ENCODE peak calls at places on chromosomes 1 and 21, in four cellular contexts. M, P, U and Y are unnamed samples. For H3K27me3 and H3K4me1, the result is how much of the 10 kb centered on the place peaks cover.

GRCh38 chr1:8951246-8951645 is 5.6 kb downstream of the CA6 start:
- DNase-seq in P (no peak), U (no peak), M (no peak), Y (no peak)

GRCh38 chr1:162138599-162139397 is 69.3 kb downstream of the NOS1AP start:
- DNase-seq in P (no peak), M (no peak), U (no peak), Y (no peak)

GRCh38 chr1:147052143-147052542 is 114.0 kb downstream of the NBPF12 start:
- DNase-seq in U (no peak), P (no peak), M (no peak), Y (no peak)

GRCh38 chr1:183048087-183049085 is 25.2 kb downstream of the LAMC1 start:
- DNase-seq in U (no peak), M (no peak), P (no peak), Y (no peak)

GRCh38 chr1:86708923-86709322 is 4.5 kb downstream of the SH3GLB1 start:
- DNase-seq in P (no peak), M (no peak), U (no peak), Y (no peak)

GRCh38 chr1:40848530-40849189 is 13.5 kb downstream of the CITED4 start:
- DNase-seq in P (peak), U (no peak), M (peak), Y (peak)

GRCh38 chr1:240004086-240004749 is 87.5 kb upstream of the FMN2 start:
- DNase-seq in M (no peak), U (no peak), P (peak), Y (no peak)

GRCh38 chr21:36828208-36828607 is 129.3 kb downstream of the SIM2 start:
- DNase-seq in P (no peak), M (no peak), U (no peak), Y (no peak)

GRCh38 chr1:43666608-43667007 is 16.7 kb downstream of the KDM4A start:
- DNase-seq in U (no peak), M (no peak), P (no peak), Y (no peak)

GRCh38 chr1:170410391-170411146 is 121.4 kb upstream of the GORAB start:
- DNase-seq in P (no peak), U (no peak), M (no peak), Y (no peak)

GRCh38 chr1:211285196-211285595 is 26.0 kb downstream of the RCOR3 start:
- DNase-seq in U (no peak), P (no peak), M (no peak), Y (no peak)

GRCh38 chr1:235503333-235504121 is 725 bp downstream of the B3GALNT2 start:
- DNase-seq in P (peak), M (peak), U (no peak), Y (peak)

GRCh38 chr21:45836268-45836655 is 145.3 kb upstream of the COL6A1 start:
- DNase-seq in P (no peak), M (no peak), U (no peak), Y (no peak)

GRCh38 chr1:176692988-176693696 is 230.2 kb downstream of the PAPPA2 start:
- DNase-seq in M (no peak), U (no peak), P (peak), Y (no peak)

GRCh38 chr1:99969729-99970591 is at the start of gene SLC35A3:
- DNase-seq in M (peak), P (peak), U (peak), Y (peak)

GRCh38 chr1:235107368-235108184 is 21.1 kb downstream of the TOMM20 start:
- DNase-seq in P (no peak), U (no peak), M (no peak), Y (no peak)

GRCh38 chr1:89556716-89557442 is 32.2 kb downstream of the LRRC8B start:
- DNase-seq in M (no peak), P (no peak), U (no peak), Y (no peak)

GRCh38 chr21:42337830-42338729 is 12.7 kb downstream of the TFF2 start:
- DNase-seq in P (peak), U (peak), M (peak), Y (no peak)

GRCh38 chr1:1049318-1050165 is 24.6 kb downstream of the RNF223 start:
- DNase-seq in M (no peak), P (no peak), U (no peak), Y (no peak)

GRCh38 chr1:224565186-224565585 is 50.9 kb upstream of the CNIH3 start:
- DNase-seq in M (no peak), U (no peak), P (no peak), Y (peak)

GRCh38 chr1:55288245-55288644 is 73.1 kb upstream of the USP24 start:
- DNase-seq in U (no peak), M (peak), P (no peak), Y (no peak)

GRCh38 chr1:85343612-85344255 is 67.3 kb upstream of the BCL10 start:
- DNase-seq in P (no peak), M (no peak), U (no peak), Y (peak)

GRCh38 chr1:244065063-244065788 is 14.1 kb downstream of the ZBTB18 start:
- DNase-seq in P (no peak), M (no peak), U (no peak), Y (no peak)

GRCh38 chr1:23403038-23403336 is 21.6 kb downstream of the TCEA3 start:
- DNase-seq in P (no peak), M (no peak), U (no peak), Y (peak)
- H3K27me3 ChIP-seq in P (under half), M (under half), U (under half), Y (under half)

GRCh38 chr1:101260531-101260930 is 23.7 kb downstream of the S1PR1 start:
- DNase-seq in U (no peak), P (no peak), M (no peak), Y (peak)
- H3K4me1 ChIP-seq in U (half or more), P (under half), M (under half), Y (under half)

DNA sequence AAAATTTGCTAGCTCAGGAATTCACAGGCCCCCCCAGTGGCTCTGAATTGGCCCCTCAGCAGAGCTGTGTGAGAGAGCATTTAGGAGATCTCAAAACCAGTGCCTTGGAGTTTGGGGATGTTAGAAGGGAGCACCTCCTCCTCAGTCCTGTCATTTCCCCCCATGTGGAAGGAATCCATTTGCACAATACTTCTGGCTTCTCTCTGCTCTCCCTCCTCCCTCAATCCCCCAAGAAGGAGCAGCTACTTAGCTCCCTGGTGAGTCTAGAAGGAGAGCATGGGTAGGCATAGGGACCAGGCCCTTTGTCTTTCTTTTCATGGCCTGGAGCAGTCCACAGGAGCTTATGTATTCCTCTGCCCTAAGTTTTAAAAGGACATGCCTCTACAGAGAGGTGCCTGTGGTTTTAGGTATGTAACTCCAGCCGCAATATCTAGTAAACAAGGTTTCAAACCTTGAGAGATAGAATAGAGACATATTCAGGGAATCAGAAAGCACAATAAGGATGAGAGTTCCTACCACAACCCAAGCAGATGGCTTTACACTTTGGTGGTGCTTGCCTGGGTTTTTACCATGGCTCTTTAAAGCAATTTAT is 199.4 kb downstream of the FCRL5 start:
- DNase-seq in U (no peak), P (no peak), M (no peak), Y (no peak)
- H3K27me3 ChIP-seq in U (under half), P (under half), M (under half), Y (under half)

GRCh38 chr1:91020486-91020885 is 1.3 kb downstream of the ZNF644 start:
- DNase-seq in P (no peak), M (no peak), U (no peak), Y (no peak)
- H3K4me1 ChIP-seq in P (under half), M (half or more), U (half or more), Y (under half)

GRCh38 chr1:230423936-230424335 is 2.2 kb downstream of the PGBD5 start:
- DNase-seq in P (no peak), U (no peak), M (no peak), Y (no peak)
- H3K27me3 ChIP-seq in P (half or more), U (under half), M (under half), Y (under half)

DNA sequence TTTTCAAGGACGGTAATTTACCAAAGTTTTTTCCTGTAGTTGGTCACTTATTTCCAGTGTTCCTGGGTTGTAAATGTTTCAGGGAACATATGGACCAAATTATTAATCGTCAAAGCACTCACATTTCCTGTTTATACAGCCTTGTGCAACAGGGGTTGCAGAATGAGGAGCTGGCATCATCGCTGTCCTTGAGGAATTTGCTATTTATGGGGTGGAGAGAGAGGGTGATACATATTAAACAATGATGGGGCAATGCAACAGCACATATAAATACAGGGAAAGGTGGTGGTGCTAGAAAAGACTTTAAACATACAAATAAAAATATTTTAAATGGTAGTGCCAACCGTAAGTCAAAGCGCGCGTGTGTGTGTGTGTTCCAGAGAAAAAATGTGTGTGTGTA is 369.8 kb downstream of the NPHP4 start:
- DNase-seq in U (no peak), P (no peak), M (no peak), Y (no peak)
- H3K4me1 ChIP-seq in U (under half), P (under half), M (under half), Y (under half)

GRCh38 chr1:202547215-202547614 is 163.0 kb downstream of the SYT2 start:
- DNase-seq in P (no peak), M (no peak), U (no peak), Y (no peak)
- H3K27me3 ChIP-seq in P (under half), M (under half), U (under half), Y (under half)

DNA sequence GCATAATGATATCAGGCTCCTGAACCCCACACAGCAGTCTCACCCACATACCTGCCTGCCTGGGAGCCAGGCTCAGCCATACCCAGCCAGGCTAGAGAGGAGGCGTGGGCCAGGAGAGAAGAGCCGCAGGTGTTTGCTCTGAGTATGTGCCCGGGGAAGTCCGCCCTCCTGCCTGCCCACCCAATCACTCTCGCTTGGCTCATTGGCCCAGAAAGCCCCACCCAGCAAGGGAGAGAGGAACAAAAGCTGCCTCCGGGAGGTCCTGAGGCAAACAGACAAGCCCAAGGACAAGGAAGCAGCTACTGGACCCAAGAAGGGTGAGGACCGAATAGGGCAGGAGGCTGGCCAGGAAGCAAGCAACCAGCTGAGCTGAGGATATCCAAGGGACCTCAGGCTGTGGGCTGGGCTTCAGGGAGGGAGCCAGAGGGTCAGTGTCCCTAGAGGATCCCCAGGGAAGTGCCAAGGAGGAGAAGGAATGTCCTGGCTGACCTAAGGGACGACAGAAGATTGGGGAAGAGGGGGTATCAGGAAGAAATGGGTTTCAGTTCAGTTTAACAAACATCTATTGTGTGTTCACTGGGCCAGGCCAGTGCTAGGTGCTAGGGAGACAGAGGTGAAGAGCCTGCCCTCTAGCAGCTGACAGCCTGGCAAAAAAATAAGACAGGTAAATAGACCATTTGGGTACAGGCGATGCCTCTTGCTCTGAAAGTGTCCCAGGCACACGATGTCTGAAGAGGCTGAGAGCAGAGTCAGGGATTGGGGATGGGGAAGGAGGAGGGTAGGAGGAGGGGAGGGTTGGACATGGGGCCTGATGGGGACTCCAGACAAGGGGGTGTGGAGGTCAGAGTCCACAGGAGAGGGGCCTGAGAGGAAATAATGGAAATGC is at the start of gene GJB4:
- DNase-seq in M (no peak), U (no peak), P (no peak), Y (no peak)
- H3K4me1 ChIP-seq in M (under half), U (under half), P (under half), Y (under half)

DNA sequence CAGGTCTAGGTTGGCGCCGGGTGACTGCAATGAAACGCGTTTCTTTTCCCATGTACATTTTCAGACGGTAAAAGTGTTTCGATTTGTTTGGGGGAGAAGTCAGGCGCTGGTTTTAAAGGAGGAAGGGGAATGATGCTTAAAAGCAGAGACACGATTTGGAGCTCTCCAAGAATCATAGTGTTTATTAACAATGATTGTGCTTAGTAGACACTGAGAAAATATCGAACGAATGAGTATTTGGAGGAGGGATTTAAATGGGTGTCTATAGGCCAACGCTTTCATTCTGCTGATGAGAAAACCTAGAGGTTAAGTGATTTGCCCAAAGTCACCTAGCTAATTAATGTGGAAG is 36.9 kb upstream of the JAK1 start:
- DNase-seq in U (no peak), M (no peak), P (no peak), Y (peak)
- H3K27me3 ChIP-seq in U (under half), M (under half), P (under half), Y (under half)